ENCODE peak calls at places on chromosomes 6 and 20, in four cellular contexts. One of them, this sample, is unnamed.

GRCh38 chr6:47111685-47112084 is 69.6 kb upstream of the ADGRF1 start:
- DNase-seq in neural crest cell: no peak
- DNase-seq in MCF 10A: peak
- DNase-seq in brain microvascular endothelial cell: peak
- DNase-seq in this sample: no peak

GRCh38 chr20:56788671-56789610 is 159.8 kb downstream of the TFAP2C start:
- DNase-seq in MCF 10A: peak
- DNase-seq in brain microvascular endothelial cell: no peak
- DNase-seq in neural crest cell: no peak
- DNase-seq in this sample: no peak

GRCh38 chr6:170052991-170053821 is 237.7 kb downstream of the DLL1 start:
- DNase-seq in brain microvascular endothelial cell: no peak
- DNase-seq in neural crest cell: no peak
- DNase-seq in MCF 10A: no peak
- DNase-seq in this sample: no peak

GRCh38 chr6:79797105-79797504 is 150.2 kb downstream of the ELOVL4 start:
- DNase-seq in brain microvascular endothelial cell: no peak
- DNase-seq in neural crest cell: no peak
- DNase-seq in MCF 10A: no peak
- DNase-seq in this sample: no peak

GRCh38 chr20:33693741-33694645 is 7.8 kb upstream of the E2F1 start:
- DNase-seq in brain microvascular endothelial cell: no peak
- DNase-seq in MCF 10A: no peak
- DNase-seq in neural crest cell: no peak
- DNase-seq in this sample: no peak

GRCh38 chr6:170233304-170234205 is 57.3 kb downstream of the DLL1 start:
- DNase-seq in MCF 10A: no peak
- DNase-seq in brain microvascular endothelial cell: no peak
- DNase-seq in neural crest cell: no peak
- DNase-seq in this sample: no peak

GRCh38 chr6:81331526-81331925 is 421.0 kb downstream of the TENT5A start:
- DNase-seq in brain microvascular endothelial cell: peak
- DNase-seq in MCF 10A: peak
- DNase-seq in neural crest cell: no peak
- DNase-seq in this sample: no peak

GRCh38 chr6:111683749-111684267 is 78.1 kb upstream of the TRAF3IP2 start:
- DNase-seq in brain microvascular endothelial cell: peak
- DNase-seq in neural crest cell: no peak
- DNase-seq in MCF 10A: peak
- DNase-seq in this sample: no peak

GRCh38 chr6:72850040-72850439 is 228.2 kb downstream of the KCNQ5 start:
- DNase-seq in MCF 10A: no peak
- DNase-seq in brain microvascular endothelial cell: no peak
- DNase-seq in neural crest cell: no peak
- DNase-seq in this sample: no peak

GRCh38 chr20:52130406-52130805 is 61.2 kb downstream of the ZFP64 start:
- DNase-seq in brain microvascular endothelial cell: peak
- DNase-seq in MCF 10A: no peak
- DNase-seq in neural crest cell: no peak
- DNase-seq in this sample: no peak

GRCh38 chr6:166672624-166673165 is 45.6 kb upstream of the RPS6KA2 start:
- DNase-seq in neural crest cell: no peak
- DNase-seq in MCF 10A: no peak
- DNase-seq in brain microvascular endothelial cell: no peak
- DNase-seq in this sample: no peak

GRCh38 chr6:98657764-98658163 is 176.6 kb upstream of the POU3F2 start:
- DNase-seq in brain microvascular endothelial cell: peak
- DNase-seq in neural crest cell: peak
- DNase-seq in MCF 10A: peak
- DNase-seq in this sample: peak

This sample was measured in HL-60.